ENCODE peak calls at places on chromosomes 4 and X, in six cellular contexts. R is sigmoid colon, Z is ovary, N is A549, H is breast epithelium, P is IMR-90. M is an unnamed sample.

GRCh38 chr4:96260071-96260682 is 420.3 kb downstream of the PDHA2 start:
- DNase-seq in H (no peak), R (no peak), P (no peak), N (no peak), Z (no peak), M (no peak)

GRCh38 chr4:185657699-185658098 is 122.4 kb upstream of the PDLIM3 start:
- DNase-seq in H (no peak), Z (no peak), N (no peak), P (no peak), R (no peak), M (no peak)

GRCh38 chr4:120018786-120019185 is 47.9 kb downstream of the MAD2L1 start:
- DNase-seq in N (no peak), P (peak), Z (no peak), R (no peak), H (no peak), M (no peak)

GRCh38 chr4:26088433-26088928 is 174.5 kb downstream of the SMIM20 start:
- DNase-seq in N (no peak), P (peak), R (no peak), H (no peak), Z (no peak), M (no peak)

GRCh38 chr4:163344147-163345050 is 707 bp downstream of the NPY5R start:
- DNase-seq in R (no peak), H (no peak), N (no peak), Z (no peak), P (no peak), M (no peak)

GRCh38 chr4:26938516-26938915 is 77.9 kb downstream of the STIM2 start:
- DNase-seq in H (no peak), N (no peak), R (no peak), Z (no peak), P (no peak), M (no peak)

GRCh38 chrX:132480581-132481203 is 8.1 kb downstream of the MBNL3 start:
- DNase-seq in R (no peak), N (no peak), H (no peak), P (peak), Z (no peak), M (no peak)

GRCh38 chr4:176758731-176759130 is 34.0 kb downstream of the VEGFC start:
- DNase-seq in N (no peak), H (no peak), Z (no peak), R (no peak), P (no peak), M (no peak)

GRCh38 chr4:86043755-86044592 is 315.9 kb downstream of the MAPK10 start:
- DNase-seq in Z (no peak), R (no peak), P (peak), H (no peak), N (peak), M (peak)

GRCh38 chr4:136741468-136741867 is 790.8 kb downstream of the PCDH18 start:
- DNase-seq in R (no peak), N (peak), Z (no peak), H (no peak), P (peak), M (no peak)

GRCh38 chr4:15526924-15527592 is 57.4 kb downstream of the CC2D2A start:
- DNase-seq in P (no peak), H (no peak), N (no peak), Z (no peak), R (no peak), M (no peak)

GRCh38 chrX:45850775-45851433 is 650.2 kb upstream of the DIPK2B start:
- DNase-seq in N (peak), Z (peak), R (peak), P (peak), H (no peak), M (no peak)

GRCh38 chrX:41931591-41931990 is 8.2 kb upstream of the CASK start:
- DNase-seq in P (no peak), N (no peak), Z (no peak), R (no peak), H (no peak), M (no peak)

GRCh38 chrX:41933546-41933945 is 10.2 kb upstream of the CASK start:
- DNase-seq in Z (no peak), P (no peak), H (no peak), R (no peak), N (no peak), M (no peak)

GRCh38 chrX:41935827-41936226 is 12.5 kb upstream of the CASK start:
- DNase-seq in R (no peak), P (no peak), Z (no peak), N (no peak), H (no peak), M (no peak)

DNA sequence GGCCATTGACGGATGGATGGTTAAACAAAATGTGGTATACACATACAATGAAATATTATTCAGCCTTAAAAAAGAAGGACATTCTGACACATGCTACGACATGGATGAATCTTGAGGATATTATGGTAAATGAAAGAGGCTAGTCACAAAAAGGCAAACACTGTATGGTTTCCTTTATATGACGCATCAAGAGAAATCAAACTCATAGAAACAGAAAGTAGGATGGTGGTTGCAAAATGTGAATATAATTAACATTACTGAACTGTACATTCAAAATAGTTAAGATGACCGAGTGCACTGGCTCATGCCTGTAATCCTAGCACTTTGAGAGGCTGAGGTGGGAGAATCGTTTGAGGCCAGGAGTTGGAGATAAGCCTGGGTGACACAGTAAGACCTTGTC is 9.5 kb upstream of the CASK start:
- DNase-seq in N (no peak), Z (no peak), H (no peak), P (no peak), R (no peak), M (no peak)
- TF ChIP-seq POLR2A in N (no peak), Z (no peak), H (no peak), P (no peak), R (no peak), M (no peak)

GRCh38 chr4:41362647-41363383 is 106.1 kb downstream of the UCHL1 start:
- DNase-seq in Z (no peak), N (no peak), P (no peak), R (no peak), H (no peak), M (no peak)

GRCh38 chr4:41364871-41365270 is 108.1 kb downstream of the UCHL1 start:
- DNase-seq in N (no peak), P (no peak), Z (no peak), H (no peak), R (no peak), M (peak)

GRCh38 chr4:41363384-41363981 is 106.8 kb downstream of the UCHL1 start:
- DNase-seq in P (no peak), R (no peak), N (peak), Z (no peak), H (no peak), M (no peak)

GRCh38 chr4:41366911-41367517 is 110.3 kb downstream of the UCHL1 start:
- DNase-seq in H (no peak), R (no peak), Z (no peak), P (no peak), N (no peak), M (no peak)

DNA sequence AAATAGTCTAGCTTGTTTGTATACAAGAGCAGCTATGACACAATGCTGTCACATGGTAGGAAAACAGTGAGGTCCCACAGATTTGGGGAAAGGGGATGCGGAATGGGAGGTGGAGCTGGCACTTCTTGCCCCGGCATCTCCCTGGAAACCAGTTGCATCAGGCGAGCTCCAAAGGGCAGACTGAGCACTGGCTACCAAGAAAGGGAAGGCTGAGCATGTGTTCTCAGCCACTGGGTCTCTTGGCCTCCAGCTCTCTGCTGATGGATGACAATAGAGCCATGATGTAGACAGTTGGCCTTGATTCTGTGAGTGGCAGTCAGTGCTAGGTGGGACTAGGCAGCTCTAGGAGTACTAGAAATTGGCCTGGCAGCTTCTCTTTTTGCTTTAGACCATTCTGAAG is 109.0 kb downstream of the UCHL1 start:
- DNase-seq in R (no peak), P (no peak), Z (no peak), H (no peak), N (no peak), M (no peak)
- H3K27ac ChIP-seq in R (no peak), P (no peak), Z (no peak), H (peak), N (no peak), M (no peak)

GRCh38 chr4:110533940-110534339 is 58.0 kb downstream of the ENPEP start:
- DNase-seq in P (peak), Z (no peak), H (no peak), R (no peak), N (peak), M (no peak)
- TF ChIP-seq POLR2A in P (no peak), Z (no peak), H (no peak), R (no peak), N (no peak), M (no peak)

DNA sequence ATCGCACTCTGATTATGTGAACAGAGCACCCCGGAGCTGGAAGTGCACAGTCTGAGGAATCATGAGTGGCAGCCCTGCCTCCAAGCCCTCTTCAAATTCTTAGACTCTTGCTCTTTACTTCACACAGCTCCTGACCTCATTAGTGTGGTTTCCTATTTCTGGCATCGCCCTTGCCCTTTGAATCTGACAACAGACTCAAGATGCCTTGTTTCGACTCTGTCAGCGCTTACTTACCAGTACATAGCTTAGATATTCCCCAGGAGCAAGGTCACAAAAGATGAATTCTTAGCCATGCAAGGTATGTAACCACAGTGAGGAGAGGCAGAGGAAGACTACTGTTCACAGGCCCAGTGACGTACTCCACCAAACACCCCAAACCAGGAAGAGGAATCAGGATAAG is 167.2 kb downstream of the KDR start:
- DNase-seq in R (no peak), Z (no peak), P (peak), H (no peak), N (no peak), M (no peak)
- H3K27ac ChIP-seq in R (no peak), Z (no peak), P (peak), H (no peak), N (no peak), M (no peak)

DNA sequence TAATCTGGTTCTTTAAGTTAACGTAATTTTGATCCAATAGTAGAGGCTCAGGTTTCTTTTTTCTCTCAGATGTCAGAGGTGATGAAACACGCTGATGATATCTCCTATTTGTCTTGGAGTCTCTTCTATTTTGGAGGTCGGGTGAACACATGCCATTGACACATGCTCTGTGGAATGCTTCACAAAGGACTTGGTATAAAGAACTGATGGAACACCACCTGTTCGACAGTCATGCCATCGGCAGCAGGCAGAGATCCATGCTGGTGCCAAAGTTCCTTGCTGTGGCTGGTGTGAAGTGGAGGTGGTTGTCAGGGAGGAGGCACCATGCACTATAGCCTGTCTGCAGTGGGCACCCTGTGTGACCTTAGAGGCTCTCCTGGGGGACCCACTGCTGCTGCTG is 94.9 kb downstream of the ATP8A1 start:
- DNase-seq in Z (no peak), H (no peak), N (no peak), R (no peak), P (no peak), M (no peak)
- TF ChIP-seq POLR2A in Z (no peak), H (no peak), N (no peak), R (no peak), P (no peak), M (no peak)

DNA sequence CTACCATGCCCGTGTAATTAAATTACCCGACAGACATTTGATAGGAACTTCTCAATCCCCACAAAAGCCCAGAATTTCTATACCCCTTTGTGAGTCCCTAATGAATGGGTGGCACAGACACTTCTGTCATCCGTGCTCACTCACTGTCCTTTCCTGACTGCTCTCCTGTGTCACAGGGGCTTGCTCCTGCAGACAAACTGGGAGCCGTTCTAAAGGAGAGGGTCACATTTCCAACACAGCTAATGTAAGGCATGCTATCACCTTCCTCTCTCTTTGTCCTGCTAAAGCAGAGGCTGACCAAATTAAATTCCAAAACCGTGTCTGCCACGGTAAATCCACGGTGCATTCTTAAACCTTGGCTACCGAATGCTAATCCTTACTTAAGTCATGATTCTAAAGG is 108.6 kb upstream of the MID1 start:
- DNase-seq in P (no peak), N (no peak), Z (no peak), H (no peak), R (no peak), M (no peak)
- H3K27ac ChIP-seq in P (no peak), N (no peak), Z (no peak), H (no peak), R (peak), M (no peak)